ENCODE peak calls at places on chromosome 3, in four cellular contexts. U is nucleus accumbens, D is ACHN, X is cardiac fibroblast. N is an unnamed sample.

GRCh38 chr3:133283958-133284807 is 115.7 kb upstream of the BFSP2 start:
- DNase-seq in U (no peak), D (no peak), X (no peak), N (no peak)

GRCh38 chr3:178778579-178778978 is 242.3 kb downstream of the KCNMB2 start:
- DNase-seq in U (no peak), D (no peak), X (no peak), N (no peak)

GRCh38 chr3:69389520-69390248 is 3.8 kb upstream of the FRMD4B start:
- DNase-seq in U (no peak), D (no peak), X (no peak), N (no peak)

GRCh38 chr3:58217209-58217811 is 6.5 kb upstream of the DNASE1L3 start:
- DNase-seq in U (peak; percentile 59), D (peak; percentile 64), X (peak; percentile 73), N (peak; percentile 76)

GRCh38 chr3:127450331-127450730 is 140.2 kb downstream of the TPRA1 start:
- DNase-seq in U (no peak), D (no peak), X (no peak), N (no peak)

GRCh38 chr3:129313983-129314756 is 35.5 kb downstream of the HMCES start:
- DNase-seq in U (no peak), D (peak; percentile 27), X (peak; percentile 49), N (no peak)

GRCh38 chr3:122748347-122748746 is 45.3 kb downstream of the HSPBAP1 start:
- DNase-seq in U (no peak), D (no peak), X (no peak), N (peak; percentile 2)

GRCh38 chr3:17500618-17501017 is 241.8 kb downstream of the TBC1D5 start:
- DNase-seq in U (no peak), D (peak; percentile 35), X (no peak), N (peak; percentile 47)

GRCh38 chr3:23611737-23612295 is 193.9 kb upstream of the UBE2E1 start:
- DNase-seq in U (peak; percentile 57), D (no peak), X (peak; percentile 72), N (peak; percentile 61)

GRCh38 chr3:193407688-193408087 is 29.1 kb upstream of the ATP13A5 start:
- DNase-seq in U (no peak), D (no peak), X (no peak), N (no peak)

N was measured in lung microvascular endothelial cell.